ENCODE peak calls at places on chromosomes 12 and 14, in seven cellular contexts. F is T-helper 1 cell; A is effector memory CD4-positive, alpha-beta T cell; W is GM10248; D is NCI-H446; N is stimulated activated CD8-positive, alpha-beta memory T cell treated with anti-CD3 and anti-CD28 coated beads, Interleukin-2, amount 100 ng/mL, for 1 hour; V is T-cell. I is an unnamed sample.

GRCh38 chr14:49879683-49880204 is 13.1 kb upstream of the ARF6 start:
- DNase-seq in N (no peak), V (peak; percentile 48), F (no peak), A (peak; percentile 34), D (peak; percentile 64), W (peak; percentile 69), I (no peak)

GRCh38 chr12:95593266-95593871 is 42.1 kb upstream of the USP44 start:
- DNase-seq in A (no peak), W (no peak), V (no peak), N (no peak), F (no peak), D (peak; percentile 78), I (no peak)

GRCh38 chr12:86081798-86082197 is 174.4 kb downstream of the MGAT4C start:
- DNase-seq in F (no peak), V (no peak), N (no peak), D (peak; percentile 7), A (no peak), W (no peak), I (no peak)

GRCh38 chr14:91202234-91202974 is 42.1 kb downstream of the GPR68 start:
- DNase-seq in N (no peak), D (no peak), F (no peak), W (no peak), A (no peak), V (no peak), I (no peak)

GRCh38 chr12:570949-571794 is 92.1 kb downstream of the NINJ2 start:
- DNase-seq in W (no peak), F (no peak), N (no peak), D (peak; percentile 73), V (no peak), A (no peak), I (no peak)

GRCh38 chr14:51093371-51094281 is 1.3 kb downstream of the TRIM9 start:
- DNase-seq in W (peak; percentile 54), N (no peak), F (no peak), D (peak; percentile 82), V (peak; percentile 49), A (no peak), I (no peak)

GRCh38 chr14:35155962-35156361 is 33.6 kb downstream of the PRORP start:
- DNase-seq in V (no peak), D (no peak), W (peak; percentile 34), N (no peak), A (no peak), F (no peak), I (no peak)

GRCh38 chr12:7130791-7131501 is 775 bp downstream of the CLSTN3 start:
- DNase-seq in F (peak; percentile 29), W (peak; percentile 66), A (peak; percentile 27), D (peak; percentile 20), N (no peak), V (no peak), I (no peak)

GRCh38 chr12:122527478-122527944 is 462 bp downstream of the KNTC1 start:
- DNase-seq in F (no peak), D (peak; percentile 5), V (peak; percentile 34), W (peak; percentile 13), N (no peak), A (no peak), I (no peak)

GRCh38 chr12:19829100-19829853 is 390.0 kb downstream of the AEBP2 start:
- DNase-seq in F (no peak), V (no peak), A (no peak), W (no peak), N (no peak), D (no peak), I (no peak)

GRCh38 chr12:24381790-24382189 is 432.3 kb upstream of the SOX5 start:
- DNase-seq in N (no peak), D (no peak), F (no peak), W (no peak), V (no peak), A (no peak), I (no peak)

GRCh38 chr12:132121283-132121682 is 22.8 kb downstream of the DDX51 start:
- DNase-seq in V (no peak), W (no peak), F (no peak), A (no peak), N (no peak), D (no peak), I (no peak)

GRCh38 chr14:39998114-39998513 is 565.9 kb upstream of the FBXO33 start:
- DNase-seq in D (no peak), F (no peak), N (no peak), W (no peak), V (no peak), A (no peak), I (no peak)

GRCh38 chr12:131631230-131631629 is 79.7 kb upstream of the SFSWAP start:
- DNase-seq in V (no peak), F (no peak), D (no peak), A (no peak), N (no peak), W (no peak), I (no peak)

GRCh38 chr12:119589087-119589486 is 4.5 kb upstream of the TMEM233 start:
- DNase-seq in N (no peak), D (no peak), V (no peak), A (no peak), W (no peak), F (no peak), I (no peak)

GRCh38 chr14:80768646-80769045 is 172.9 kb downstream of the CEP128 start:
- DNase-seq in F (no peak), V (no peak), A (no peak), W (no peak), N (no peak), D (no peak), I (no peak)

GRCh38 chr14:104843442-104844305 is 21.4 kb upstream of the CEP170B start:
- DNase-seq in A (no peak), V (no peak), N (no peak), W (peak; percentile 9), D (no peak), F (no peak), I (no peak)

GRCh38 chr12:66111605-66112004 is 18.9 kb downstream of the LLPH start:
- DNase-seq in D (no peak), A (no peak), V (no peak), F (no peak), W (no peak), N (no peak), I (no peak)

GRCh38 chr12:1575287-1575798 is 19.0 kb downstream of the FBXL14 start:
- DNase-seq in N (no peak), F (no peak), A (no peak), V (no peak), W (no peak), D (no peak), I (no peak)

GRCh38 chr12:117679776-117680175 is 289.0 kb downstream of the KSR2 start:
- DNase-seq in D (no peak), V (no peak), F (no peak), W (no peak), N (no peak), A (no peak), I (no peak)

GRCh38 chr12:2395352-2395977 is 342.7 kb downstream of the CACNA1C start:
- DNase-seq in D (peak; percentile 69), N (no peak), V (peak; percentile 13), A (no peak), F (no peak), W (peak; percentile 57), I (no peak)

GRCh38 chr14:78455896-78456435 is 285.8 kb downstream of the NRXN3 start:
- DNase-seq in N (no peak), F (no peak), D (no peak), W (peak; percentile 19), V (no peak), A (no peak), I (no peak)